ENCODE peak calls at places on chromosomes 2 and 18, in five cellular contexts. F, E, M, B and U are unnamed samples.

GRCh38 chr2:193502363-193503035 is 1307.8 kb upstream of the TMEFF2 start:
- DNase-seq in F (no peak), E (no peak), M (peak), B (no peak), U (no peak)

GRCh38 chr2:4992226-4992625 is 700.0 kb upstream of the SOX11 start:
- DNase-seq in F (no peak), E (no peak), M (no peak), B (no peak), U (no peak)

GRCh38 chr18:50284226-50284885 is 3.0 kb upstream of the MBD1 start:
- DNase-seq in F (no peak), E (no peak), M (no peak), B (no peak), U (no peak)

GRCh38 chr2:236178921-236179652 is 10.9 kb upstream of the GBX2 start:
- DNase-seq in F (no peak), E (peak), M (no peak), B (no peak), U (no peak)

GRCh38 chr18:62778976-62779869 is 63.9 kb downstream of the PHLPP1 start:
- DNase-seq in F (no peak), E (no peak), M (no peak), B (no peak), U (no peak)

GRCh38 chr2:179518891-179519290 is 254.3 kb upstream of the SESTD1 start:
- DNase-seq in F (no peak), E (no peak), M (no peak), B (no peak), U (no peak)

GRCh38 chr2:43132523-43133301 is 93.7 kb downstream of the ZFP36L2 start:
- DNase-seq in F (no peak), E (no peak), M (no peak), B (no peak), U (no peak)

GRCh38 chr2:224263571-224264043 is 138.3 kb downstream of the FAM124B start:
- DNase-seq in F (no peak), E (no peak), M (no peak), B (no peak), U (peak)

GRCh38 chr2:109185801-109186570 is 57.0 kb downstream of the SH3RF3 start:
- DNase-seq in F (no peak), E (no peak), M (no peak), B (no peak), U (peak)

GRCh38 chr2:119431155-119431975 is at the start of gene TMEM37:
- DNase-seq in F (peak), E (peak), M (peak), B (peak), U (peak)

GRCh38 chr2:27442981-27443323 is 771 bp downstream of the KRTCAP3 start:
- DNase-seq in F (no peak), E (no peak), M (no peak), B (no peak), U (no peak)

DNA sequence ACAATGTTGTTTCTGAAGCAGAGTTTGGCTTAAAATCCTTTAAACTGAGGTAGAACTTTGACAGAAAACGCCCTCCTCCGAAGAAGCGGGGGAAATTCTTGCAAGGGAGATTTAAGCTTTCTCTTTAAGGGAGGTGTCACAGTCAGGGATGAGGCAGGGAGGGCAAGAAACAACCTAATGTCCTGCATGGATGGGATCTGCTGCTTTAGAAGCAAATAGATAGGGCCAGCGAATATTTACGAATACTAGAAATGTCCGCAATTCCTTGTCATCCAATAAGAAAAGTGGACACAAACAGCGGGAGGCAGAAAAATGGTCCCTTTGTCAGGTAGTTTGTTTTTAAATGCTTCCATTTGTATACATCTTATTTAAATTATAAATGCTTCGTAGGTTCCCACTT is 12.0 kb downstream of the MEIS1 start:
- DNase-seq in F (no peak), E (no peak), M (no peak), B (no peak), U (no peak)
- H3K27ac ChIP-seq in F (no peak), E (no peak), M (no peak), B (no peak), U (peak)

GRCh38 chr2:36058076-36058475 is 297.5 kb upstream of the CRIM1 start:
- DNase-seq in F (no peak), E (no peak), M (no peak), B (no peak), U (no peak)

GRCh38 chr2:36059684-36060083 is 295.9 kb upstream of the CRIM1 start:
- DNase-seq in F (no peak), E (no peak), M (no peak), B (peak), U (no peak)

GRCh38 chr2:36060133-36060532 is 295.4 kb upstream of the CRIM1 start:
- DNase-seq in F (no peak), E (no peak), M (no peak), B (no peak), U (no peak)

DNA sequence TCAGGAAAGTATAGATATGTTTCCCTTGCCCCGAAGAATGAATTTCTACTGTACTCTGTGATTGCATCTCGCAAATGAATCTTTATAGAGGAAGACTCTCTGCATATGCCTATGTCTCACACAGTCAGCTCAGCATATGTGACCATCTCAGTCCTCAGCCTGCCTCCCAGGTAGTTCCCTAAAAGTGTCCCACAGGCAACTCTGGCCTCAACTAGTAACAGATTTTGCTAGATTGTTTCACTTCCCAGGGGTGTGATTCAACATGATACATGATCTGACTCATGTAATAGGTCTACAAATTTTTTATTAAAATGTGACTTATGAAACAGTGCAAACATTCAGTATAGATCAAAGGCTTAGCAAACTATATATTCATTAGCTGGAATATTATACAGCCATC is 296.6 kb upstream of the CRIM1 start:
- DNase-seq in F (no peak), E (no peak), M (no peak), B (no peak), U (no peak)
- TF ChIP-seq BHLHE40 in F (no peak), E (no peak), M (no peak), B (no peak), U (no peak)

GRCh38 chr18:24051256-24051947 is 36.8 kb downstream of the TTC39C start:
- DNase-seq in F (peak), E (peak), M (no peak), B (peak), U (peak)

GRCh38 chr18:24053211-24053610 is 38.7 kb downstream of the TTC39C start:
- DNase-seq in F (no peak), E (no peak), M (no peak), B (no peak), U (no peak)

GRCh38 chr18:24052053-24052452 is 37.5 kb downstream of the TTC39C start:
- DNase-seq in F (peak), E (peak), M (no peak), B (no peak), U (no peak)

GRCh38 chr18:24049142-24049541 is 34.6 kb downstream of the TTC39C start:
- DNase-seq in F (no peak), E (no peak), M (no peak), B (no peak), U (no peak)

DNA sequence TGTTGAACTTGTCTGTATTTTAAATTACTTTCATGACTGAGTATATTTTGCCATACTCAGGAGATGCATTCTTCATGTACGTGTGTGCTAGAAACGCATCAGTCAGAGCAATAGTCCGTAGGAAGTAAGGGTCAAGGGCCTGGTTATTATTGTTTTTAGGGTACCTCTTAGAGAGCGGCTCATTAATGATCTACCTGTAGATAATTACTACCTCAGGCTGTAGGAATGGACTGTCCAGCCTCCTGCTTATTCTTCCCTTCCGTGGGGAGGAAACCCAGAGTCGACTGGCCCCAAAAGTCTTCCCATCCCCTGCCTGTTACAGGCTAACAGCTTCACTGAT is 36.3 kb downstream of the TTC39C start:
- DNase-seq in F (no peak), E (no peak), M (no peak), B (no peak), U (no peak)
- H3K27ac ChIP-seq in F (peak), E (peak), M (no peak), B (no peak), U (no peak)

DNA sequence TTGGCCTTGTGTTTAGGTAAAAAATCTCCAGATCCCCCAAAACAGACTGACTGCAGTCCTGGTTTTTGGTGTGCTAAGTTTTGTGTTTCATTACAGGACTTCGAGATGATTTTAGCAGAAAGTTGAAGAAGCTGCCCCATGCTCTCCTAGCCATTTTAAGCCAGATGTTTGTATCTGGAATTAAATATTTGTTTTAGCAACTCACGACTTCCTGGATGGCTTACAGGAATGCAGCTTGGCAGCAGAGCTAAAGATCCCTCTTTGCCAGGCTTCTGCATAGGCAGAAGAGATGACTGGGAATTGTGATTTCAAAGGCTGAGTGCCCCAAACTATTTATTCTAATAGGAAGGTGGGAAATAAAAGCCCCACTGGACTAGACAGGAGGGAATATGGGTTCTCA is 31.1 kb downstream of the ONECUT2 start:
- DNase-seq in F (peak), E (no peak), M (no peak), B (no peak), U (no peak)
- TF ChIP-seq BHLHE40 in F (no peak), E (no peak), M (no peak), B (no peak), U (no peak)

DNA sequence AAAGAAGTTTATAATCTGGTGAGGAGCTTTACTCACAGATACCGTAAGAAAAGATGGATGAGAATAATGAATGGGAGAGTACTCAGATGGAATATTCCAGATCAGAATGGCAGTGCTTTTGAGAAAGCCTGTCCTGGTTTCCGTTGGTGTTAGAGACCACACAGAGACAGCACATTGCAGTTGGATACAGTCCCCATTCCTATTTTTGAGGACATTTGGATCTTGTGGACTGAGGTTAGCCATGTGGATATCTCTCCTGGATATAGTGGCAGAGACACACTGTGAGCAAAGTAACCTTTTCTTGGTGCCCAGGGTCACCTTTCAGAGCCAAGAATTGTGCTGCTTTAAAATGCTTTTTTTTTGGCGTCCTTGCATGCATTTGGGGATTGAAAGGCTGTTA is 63.7 kb downstream of the TANC1 start:
- DNase-seq in F (no peak), E (no peak), M (no peak), B (no peak), U (no peak)
- H3K27ac ChIP-seq in F (no peak), E (no peak), M (no peak), B (no peak), U (peak)

GRCh38 chr18:80133124-80133523 is 24.1 kb downstream of the ADNP2 start:
- DNase-seq in F (no peak), E (no peak), M (no peak), B (no peak), U (no peak)

GRCh38 chr18:80132196-80132812 is 23.2 kb downstream of the ADNP2 start:
- DNase-seq in F (no peak), E (no peak), M (no peak), B (no peak), U (no peak)

GRCh38 chr18:80129672-80130367 is 20.8 kb downstream of the ADNP2 start:
- DNase-seq in F (no peak), E (no peak), M (no peak), B (no peak), U (no peak)

GRCh38 chr18:80127635-80128034 is 18.6 kb downstream of the ADNP2 start:
- DNase-seq in F (no peak), E (no peak), M (no peak), B (no peak), U (no peak)

GRCh38 chr18:80130555-80130954 is 21.5 kb downstream of the ADNP2 start:
- DNase-seq in F (no peak), E (no peak), M (no peak), B (no peak), U (no peak)
- TF ChIP-seq BHLHE40 in F (no peak), E (no peak), M (no peak), B (no peak), U (no peak)

GRCh38 chr2:234198976-234199375 is 148.5 kb downstream of the SPP2 start:
- DNase-seq in F (no peak), E (no peak), M (no peak), B (no peak), U (peak)

GRCh38 chr2:234203135-234203984 is 152.9 kb downstream of the SPP2 start:
- DNase-seq in F (peak), E (peak), M (no peak), B (no peak), U (peak)

GRCh38 chr2:234206738-234207137 is 156.2 kb downstream of the SPP2 start:
- DNase-seq in F (no peak), E (no peak), M (no peak), B (no peak), U (no peak)

GRCh38 chr2:234204480-234204879 is 154.0 kb downstream of the SPP2 start:
- DNase-seq in F (no peak), E (peak), M (no peak), B (no peak), U (peak)

GRCh38 chr2:234202601-234203000 is 152.1 kb downstream of the SPP2 start:
- DNase-seq in F (no peak), E (no peak), M (no peak), B (no peak), U (no peak)
- H3K27ac ChIP-seq in F (no peak), E (peak), M (no peak), B (no peak), U (no peak)